ENCODE peak calls at places on chromosomes 4 and X, in six cellular contexts. W is stimulated activated CD4-positive, alpha-beta T cell treated with anti-CD3 and anti-CD28 coated beads, Interleukin-15, amount 100 ng/mL, for 24 hours; L is hypothalamus; F is naive thymus-derived CD4-positive, alpha-beta T cell; H is lung; P is NCI-H774. I is an unnamed sample.

GRCh38 chr4:108681321-108681809 is 31.0 kb downstream of the OSTC start:
- DNase-seq in L (no peak), W (no peak), H (no peak), P (no peak), F (no peak), I (no peak)

GRCh38 chr4:10008208-10009005 is 12.9 kb downstream of the SLC2A9 start:
- DNase-seq in W (no peak), F (no peak), H (no peak), P (peak; percentile 7), L (no peak), I (no peak)

GRCh38 chr4:185838514-185839203 is 26.7 kb upstream of the SORBS2 start:
- DNase-seq in H (no peak), F (no peak), P (no peak), L (no peak), W (no peak), I (no peak)

GRCh38 chrX:645024-645376 is 14.4 kb downstream of the SHOX start:
- DNase-seq in F (no peak), L (no peak), W (no peak), H (no peak), P (no peak), I (no peak)

GRCh38 chrX:44431206-44431605 is 87.7 kb upstream of the EFHC2 start:
- DNase-seq in W (no peak), P (no peak), H (no peak), L (no peak), F (no peak), I (no peak)

GRCh38 chr4:48891028-48891619 is 15.4 kb downstream of the OCIAD2 start:
- DNase-seq in H (no peak), P (no peak), L (no peak), F (no peak), W (no peak), I (no peak)

GRCh38 chrX:44580466-44580865 is 37.8 kb upstream of the FUNDC1 start:
- DNase-seq in W (no peak), F (no peak), L (no peak), H (no peak), P (no peak), I (no peak)

GRCh38 chr4:161320377-161320776 is 843.4 kb downstream of the FSTL5 start:
- DNase-seq in P (no peak), L (no peak), W (no peak), F (no peak), H (no peak), I (no peak)

GRCh38 chr4:182745268-182745667 is 171.9 kb downstream of the DCTD start:
- DNase-seq in W (no peak), L (no peak), H (no peak), F (no peak), P (no peak), I (no peak)